ENCODE peak calls at places on chromosomes 7 and 10, in four cellular contexts. M is thoracic aorta; H is activated gamma-delta T cell treated with anti-CD3 and anti-CD28 coated beads, Interleukin-2, amount 50 U/mL, for 16 hours; U is H9. G is an unnamed sample.

GRCh38 chr10:22316286-22317120 is at the start of gene COMMD3:
- DNase-seq in M (no peak), U (peak; percentile 77), H (no peak), G (peak; percentile 90)

GRCh38 chr7:13262929-13263530 is 575.6 kb downstream of the ARL4A start:
- DNase-seq in U (no peak), M (no peak), H (no peak), G (peak; percentile 28)

GRCh38 chr10:88152720-88153119 is 289.3 kb downstream of the PTEN start:
- DNase-seq in H (no peak), U (no peak), M (peak; percentile 21), G (peak; percentile 90)

GRCh38 chr7:128740996-128741395 is 1.8 kb downstream of the CALU start:
- DNase-seq in U (no peak), H (no peak), M (no peak), G (no peak)

GRCh38 chr7:104972510-104972909 is 41.5 kb upstream of the KMT2E start:
- DNase-seq in H (no peak), M (no peak), U (no peak), G (no peak)

GRCh38 chr10:30786131-30786530 is 156.6 kb upstream of the LYZL2 start:
- DNase-seq in H (no peak), U (no peak), M (no peak), G (no peak)

GRCh38 chr10:15789793-15790525 is 70.2 kb upstream of the ITGA8 start:
- DNase-seq in M (no peak), U (no peak), H (no peak), G (no peak)

GRCh38 chr10:86795353-86795752 is 38.9 kb downstream of the BMPR1A start:
- DNase-seq in H (no peak), U (no peak), M (no peak), G (peak; percentile 94)

GRCh38 chr7:5012985-5013384 is 32.7 kb upstream of the RBAK start:
- DNase-seq in U (no peak), H (no peak), M (no peak), G (no peak)

GRCh38 chr10:43120948-43121290 is 17.3 kb upstream of the CSGALNACT2 start:
- DNase-seq in U (no peak), M (no peak), H (peak; percentile 51), G (no peak)

GRCh38 chr10:50398823-50399222 is 147.5 kb upstream of the ASAH2 start:
- DNase-seq in U (no peak), M (no peak), H (no peak), G (no peak)

GRCh38 chr10:43685744-43686143 is 37.1 kb upstream of the ZNF32 start:
- DNase-seq in H (no peak), U (no peak), M (no peak), G (no peak)

GRCh38 chr10:102122450-102122849 is 2.3 kb upstream of the LDB1 start:
- DNase-seq in M (no peak), U (no peak), H (no peak), G (peak; percentile 37)

GRCh38 chr10:11684717-11685645 is 57.2 kb upstream of the ECHDC3 start:
- DNase-seq in U (peak; percentile 51), M (peak; percentile 33), H (peak; percentile 43), G (peak; percentile 82)

GRCh38 chr10:50885097-50885859 is at the start of gene A1CF:
- DNase-seq in H (no peak), M (no peak), U (no peak), G (no peak)

GRCh38 chr10:43228783-43229207 is 38.1 kb downstream of the RASGEF1A start:
- DNase-seq in M (no peak), U (no peak), H (no peak), G (no peak)

GRCh38 chr7:21771906-21772610 is 173.6 kb downstream of the CDCA7L start:
- DNase-seq in M (no peak), H (no peak), U (peak; percentile 64), G (peak; percentile 96)

GRCh38 chr10:75739454-75740143 is 308.2 kb downstream of the LRMDA start:
- DNase-seq in M (no peak), U (no peak), H (no peak), G (no peak)

GRCh38 chr7:139094030-139094429 is 15.5 kb downstream of the ZC3HAV1 start:
- DNase-seq in M (no peak), H (no peak), U (no peak), G (no peak)

GRCh38 chr7:86904949-86905834 is 154.3 kb downstream of the ELAPOR2 start:
- DNase-seq in U (no peak), M (no peak), H (no peak), G (peak; percentile 42)

GRCh38 chr10:132646443-132647097 is 109.0 kb downstream of the INPP5A start:
- DNase-seq in U (no peak), M (no peak), H (no peak), G (no peak)

GRCh38 chr10:44974628-44975431 is 3.8 kb downstream of the DEPP1 start:
- DNase-seq in U (peak; percentile 76), H (peak; percentile 46), M (no peak), G (peak; percentile 78)

GRCh38 chr7:130869918-130870317 is 135.9 kb upstream of the KLF14 start:
- DNase-seq in U (no peak), H (no peak), M (no peak), G (no peak)

G was measured in mesendoderm.